ENCODE peak calls at places on chromosomes 7 and 10, in seven cellular contexts. U is colonic mucosa, G is A549, D is hepatocyte, N is osteoblast, P is aorta, H is SJSA1. C is an unnamed sample.

GRCh38 chr10:48505394-48506112 is 99.3 kb downstream of the ARHGAP22 start:
- DNase-seq in U (peak; percentile 10), G (no peak), D (no peak), N (no peak), P (no peak), H (no peak), C (no peak)

GRCh38 chr7:24858108-24858977 is 101.1 kb upstream of the GSDME start:
- DNase-seq in U (no peak), G (no peak), D (no peak), N (peak; percentile 58), P (no peak), H (no peak), C (no peak)

GRCh38 chr7:134016942-134017303 is 110.2 kb upstream of the LRGUK start:
- DNase-seq in U (no peak), G (no peak), D (no peak), N (no peak), P (no peak), H (no peak), C (no peak)

GRCh38 chr7:125279956-125280355 is 350.3 kb upstream of the POT1 start:
- DNase-seq in U (no peak), G (no peak), D (no peak), N (no peak), P (no peak), H (no peak), C (no peak)

GRCh38 chr10:88190540-88191213 is 327.3 kb downstream of the PTEN start:
- DNase-seq in U (no peak), G (no peak), D (no peak), N (no peak), P (no peak), H (no peak), C (no peak)

GRCh38 chr10:85124592-85124991 is 796.2 kb downstream of the CCSER2 start:
- DNase-seq in U (no peak), G (no peak), D (peak; percentile 56), N (no peak), P (no peak), H (no peak), C (peak; percentile 20)

GRCh38 chr10:48940372-48940771 is 732 bp upstream of the LRRC18 start:
- DNase-seq in U (no peak), G (no peak), D (no peak), N (no peak), P (no peak), H (no peak), C (no peak)

GRCh38 chr10:129642427-129642826 is 175.4 kb downstream of the MGMT start:
- DNase-seq in U (no peak), G (peak; percentile 21), D (peak; percentile 37), N (no peak), P (no peak), H (no peak), C (no peak)

GRCh38 chr10:63752318-63752717 is 231.1 kb downstream of the REEP3 start:
- DNase-seq in U (no peak), G (no peak), D (no peak), N (no peak), P (no peak), H (no peak), C (no peak)

GRCh38 chr7:132650498-132650897 is 74.2 kb upstream of the PLXNA4 start:
- DNase-seq in U (no peak), G (peak; percentile 37), D (peak; percentile 21), N (peak; percentile 27), P (no peak), H (peak; percentile 82), C (peak; percentile 22)

GRCh38 chr10:45653454-45653853 is 19.1 kb downstream of the ZFAND4 start:
- DNase-seq in U (no peak), G (no peak), D (no peak), N (no peak), P (no peak), H (no peak), C (no peak)

GRCh38 chr10:45649296-45649695 is 23.3 kb downstream of the ZFAND4 start:
- DNase-seq in U (no peak), G (no peak), D (no peak), N (peak; percentile 4), P (no peak), H (no peak), C (no peak)

GRCh38 chr10:45655219-45655618 is 17.4 kb downstream of the ZFAND4 start:
- DNase-seq in U (no peak), G (no peak), D (no peak), N (no peak), P (no peak), H (no peak), C (no peak)

GRCh38 chr10:45657033-45657926 is 15.3 kb downstream of the ZFAND4 start:
- DNase-seq in U (no peak), G (no peak), D (no peak), N (no peak), P (no peak), H (no peak), C (no peak)

DNA sequence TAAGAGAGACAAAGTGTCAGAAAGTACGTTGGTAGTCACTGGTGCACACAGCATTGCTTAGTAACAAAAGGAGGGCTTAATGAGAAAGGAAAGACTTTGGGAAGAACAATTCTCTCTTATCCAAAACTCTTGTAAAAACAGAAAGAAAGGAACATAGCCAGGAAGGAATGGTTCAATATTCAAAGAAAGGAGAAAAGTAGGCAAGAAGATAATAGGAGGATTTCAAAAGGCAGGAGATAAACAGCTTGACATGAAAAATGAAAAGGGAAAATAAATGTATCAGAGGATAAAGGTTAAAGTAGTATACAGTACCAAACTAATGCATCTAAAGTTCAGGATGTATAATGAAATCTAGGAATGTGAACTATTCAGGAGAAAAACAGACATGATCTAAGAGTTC is 20.1 kb downstream of the ZFAND4 start:
- DNase-seq in U (no peak), G (no peak), D (no peak), N (no peak), P (no peak), H (no peak), C (no peak)
- H3K27ac ChIP-seq in U (no peak overlapping the region), G (no peak overlapping the region), D (no peak overlapping the region), N (no peak overlapping the region), P (no peak overlapping the region), H (no peak overlapping the region), C (no peak overlapping the region)

GRCh38 chr7:155945670-155946325 is 133.5 kb upstream of the SHH start:
- DNase-seq in U (no peak), G (no peak), D (no peak), N (no peak), P (no peak), H (no peak), C (no peak)

GRCh38 chr7:155947051-155947450 is 134.8 kb upstream of the SHH start:
- DNase-seq in U (no peak), G (peak; percentile 29), D (no peak), N (no peak), P (no peak), H (no peak), C (no peak)

GRCh38 chr7:155943251-155943899 is 131.1 kb upstream of the SHH start:
- DNase-seq in U (no peak), G (no peak), D (no peak), N (no peak), P (no peak), H (no peak), C (no peak)

GRCh38 chr7:155942226-155942950 is 130.1 kb upstream of the SHH start:
- DNase-seq in U (no peak), G (no peak), D (no peak), N (no peak), P (no peak), H (no peak), C (no peak)

DNA sequence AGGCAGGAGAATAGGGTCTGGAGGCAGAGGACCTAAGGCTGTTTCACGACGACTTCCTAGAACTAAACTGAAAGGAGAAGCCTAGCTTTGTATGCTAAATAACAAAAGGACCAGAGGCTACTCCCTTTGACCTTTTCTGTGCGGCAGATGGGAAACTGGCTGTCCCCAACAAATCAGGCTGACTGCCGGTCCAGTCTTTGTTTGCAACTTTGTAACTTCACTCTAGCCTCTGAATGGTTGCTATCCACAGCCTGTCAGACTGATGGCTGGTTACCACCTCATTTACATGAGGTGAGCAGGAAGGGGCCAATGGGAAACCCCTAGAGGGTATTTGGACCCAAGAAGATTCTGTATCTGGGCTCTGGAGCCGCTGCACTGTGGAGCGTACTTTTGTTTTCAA is 132.6 kb upstream of the SHH start:
- DNase-seq in U (no peak), G (no peak), D (no peak), N (no peak), P (no peak), H (no peak), C (no peak)
- H3K27ac ChIP-seq in U (no peak overlapping the region), G (peak overlapping the region; percentile 18), D (no peak overlapping the region), N (no peak overlapping the region), P (no peak overlapping the region), H (no peak overlapping the region), C (no peak overlapping the region)

GRCh38 chr10:74827045-74827441 is 643 bp downstream of the KAT6B start:
- DNase-seq in U (no peak), G (no peak), D (no peak), N (peak; percentile 47), P (peak; percentile 54), H (no peak), C (no peak)

GRCh38 chr10:74824184-74825032 is 2.0 kb upstream of the KAT6B start:
- DNase-seq in U (no peak), G (no peak), D (peak; percentile 49), N (no peak), P (peak; percentile 64), H (no peak), C (no peak)

GRCh38 chr10:74826142-74827044 is at the start of gene KAT6B:
- DNase-seq in U (peak; percentile 100), G (peak; percentile 100), D (peak; percentile 100), N (peak; percentile 100), P (peak; percentile 100), H (peak; percentile 100), C (peak; percentile 100)

GRCh38 chr10:74825033-74825370 is 1.4 kb upstream of the KAT6B start:
- DNase-seq in U (peak; percentile 47), G (no peak), D (peak; percentile 48), N (peak; percentile 83), P (peak; percentile 65), H (peak; percentile 36), C (no peak)

DNA sequence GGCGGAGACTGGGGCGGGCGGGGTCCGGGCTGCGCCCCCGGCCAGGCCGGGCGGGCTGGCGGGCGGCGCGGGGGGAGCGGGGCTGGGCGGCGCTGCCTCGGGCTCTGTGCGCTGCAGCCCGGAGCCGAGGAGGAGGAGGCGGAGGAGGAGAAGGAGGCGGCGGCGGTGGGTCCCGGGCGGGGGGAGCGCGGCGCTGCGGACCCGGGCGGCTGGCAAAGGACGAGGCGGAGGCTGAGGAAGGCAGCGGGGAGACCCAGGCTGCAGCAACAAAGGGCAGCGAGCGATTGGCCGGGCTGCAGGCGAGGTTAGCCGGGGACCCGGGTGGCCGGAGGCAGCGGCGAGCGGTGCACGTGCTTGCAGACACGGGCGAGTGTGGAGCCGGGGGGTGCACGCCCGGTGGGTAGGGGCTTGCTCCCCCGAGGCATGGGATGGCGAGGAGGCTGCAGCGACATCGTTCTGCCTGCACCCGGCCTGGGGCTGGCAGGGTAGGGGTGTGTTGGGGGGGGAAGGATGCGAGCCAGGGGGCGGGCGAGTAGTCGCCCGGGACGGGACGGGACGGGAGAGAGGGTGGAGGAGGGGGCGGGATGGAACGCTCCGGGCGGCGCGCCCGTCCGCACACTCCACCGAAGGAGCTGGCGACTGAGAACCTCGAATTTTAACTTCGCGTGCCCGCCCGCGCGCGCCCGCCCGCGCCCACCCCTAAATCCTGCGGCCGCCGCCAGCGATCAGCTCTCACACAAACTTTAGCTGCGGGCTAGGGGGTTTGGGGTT is 844 bp upstream of the KAT6B start:
- DNase-seq in U (peak; percentile 49), G (no peak), D (peak; percentile 75), N (peak; percentile 85), P (no peak), H (no peak), C (no peak)
- H3K27ac ChIP-seq in U (peak overlapping the region; percentile 84), G (peak overlapping the region; percentile 98), D (peak overlapping the region; percentile 93), N (no peak overlapping the region), P (peak overlapping the region; percentile 43), H (no peak overlapping the region), C (peak overlapping the region; percentile 86)

GRCh38 chr7:139515266-139515665 is 8.2 kb upstream of the CLEC2L start:
- DNase-seq in U (no peak), G (no peak), D (no peak), N (no peak), P (no peak), H (no peak), C (no peak)
- H3K27ac ChIP-seq in U (no peak overlapping the region), G (no peak overlapping the region), D (no peak overlapping the region), N (no peak overlapping the region), P (no peak overlapping the region), H (no peak overlapping the region), C (no peak overlapping the region)